ENCODE peak calls at places on chromosomes 7 and 10, in ten cellular contexts. One of them, this sample, is unnamed. For H3K4me1, the result is how much of the 10 kb centered on the place peaks cover.

GRCh38 chr10:15715619-15716227 is 4.0 kb downstream of the ITGA8 start:
- DNase-seq in cardiac muscle cell: peak
- DNase-seq in stomach: no peak
- DNase-seq in esophagus squamous epithelium: no peak
- DNase-seq in fibroblast of lung: no peak
- DNase-seq in heart right ventricle: no peak
- DNase-seq in K562: peak
- DNase-seq in CD8-positive, alpha-beta T cell: no peak
- DNase-seq in H1: no peak
- DNase-seq in transverse colon: no peak
- DNase-seq in this sample: no peak

GRCh38 chr10:119257894-119258293 is 50.5 kb downstream of the GRK5 start:
- DNase-seq in stomach: no peak
- DNase-seq in CD8-positive, alpha-beta T cell: no peak
- DNase-seq in heart right ventricle: no peak
- DNase-seq in H1: no peak
- DNase-seq in esophagus squamous epithelium: no peak
- DNase-seq in cardiac muscle cell: peak
- DNase-seq in transverse colon: no peak
- DNase-seq in fibroblast of lung: no peak
- DNase-seq in K562: no peak
- DNase-seq in this sample: no peak

GRCh38 chr7:129431911-129432643 is 2.2 kb upstream of the STRIP2 start:
- DNase-seq in H1: no peak
- DNase-seq in heart right ventricle: no peak
- DNase-seq in esophagus squamous epithelium: no peak
- DNase-seq in stomach: no peak
- DNase-seq in K562: no peak
- DNase-seq in transverse colon: no peak
- DNase-seq in cardiac muscle cell: no peak
- DNase-seq in fibroblast of lung: no peak
- DNase-seq in CD8-positive, alpha-beta T cell: no peak
- DNase-seq in this sample: no peak

GRCh38 chr7:112154690-112155089 is 51.5 kb downstream of the DOCK4 start:
- DNase-seq in H1: no peak
- DNase-seq in K562: no peak
- DNase-seq in heart right ventricle: no peak
- DNase-seq in transverse colon: no peak
- DNase-seq in stomach: no peak
- DNase-seq in cardiac muscle cell: no peak
- DNase-seq in esophagus squamous epithelium: no peak
- DNase-seq in CD8-positive, alpha-beta T cell: no peak
- DNase-seq in fibroblast of lung: no peak
- DNase-seq in this sample: no peak

GRCh38 chr7:130356760-130357611 is 12.4 kb downstream of the CPA5 start:
- DNase-seq in cardiac muscle cell: peak
- DNase-seq in heart right ventricle: no peak
- DNase-seq in esophagus squamous epithelium: no peak
- DNase-seq in CD8-positive, alpha-beta T cell: no peak
- DNase-seq in transverse colon: peak
- DNase-seq in K562: no peak
- DNase-seq in H1: no peak
- DNase-seq in fibroblast of lung: peak
- DNase-seq in stomach: no peak
- DNase-seq in this sample: no peak

GRCh38 chr7:904847-905246 is 28.5 kb downstream of the GET4 start:
- DNase-seq in stomach: no peak
- DNase-seq in fibroblast of lung: peak
- DNase-seq in K562: no peak
- DNase-seq in heart right ventricle: no peak
- DNase-seq in CD8-positive, alpha-beta T cell: no peak
- DNase-seq in transverse colon: no peak
- DNase-seq in esophagus squamous epithelium: no peak
- DNase-seq in cardiac muscle cell: peak
- DNase-seq in H1: no peak
- DNase-seq in this sample: no peak

GRCh38 chr7:44218418-44219201 is 17.8 kb downstream of the YKT6 start:
- DNase-seq in K562: peak
- DNase-seq in cardiac muscle cell: no peak
- DNase-seq in CD8-positive, alpha-beta T cell: no peak
- DNase-seq in stomach: no peak
- DNase-seq in esophagus squamous epithelium: no peak
- DNase-seq in heart right ventricle: peak
- DNase-seq in fibroblast of lung: peak
- DNase-seq in transverse colon: no peak
- DNase-seq in H1: peak
- DNase-seq in this sample: peak

GRCh38 chr7:50530771-50531170 is 34.4 kb downstream of the DDC start:
- DNase-seq in fibroblast of lung: no peak
- DNase-seq in cardiac muscle cell: no peak
- DNase-seq in H1: no peak
- DNase-seq in esophagus squamous epithelium: no peak
- DNase-seq in heart right ventricle: no peak
- DNase-seq in CD8-positive, alpha-beta T cell: no peak
- DNase-seq in stomach: no peak
- DNase-seq in K562: no peak
- DNase-seq in transverse colon: no peak
- DNase-seq in this sample: no peak

GRCh38 chr10:79409038-79410035 is 36.1 kb downstream of the ZCCHC24 start:
- DNase-seq in transverse colon: no peak
- DNase-seq in fibroblast of lung: no peak
- DNase-seq in heart right ventricle: peak
- DNase-seq in stomach: peak
- DNase-seq in esophagus squamous epithelium: no peak
- DNase-seq in cardiac muscle cell: no peak
- DNase-seq in K562: no peak
- DNase-seq in H1: no peak
- DNase-seq in CD8-positive, alpha-beta T cell: no peak
- DNase-seq in this sample: no peak

GRCh38 chr7:123715793-123716192 is 33.0 kb downstream of the WASL start:
- DNase-seq in CD8-positive, alpha-beta T cell: no peak
- DNase-seq in stomach: no peak
- DNase-seq in cardiac muscle cell: no peak
- DNase-seq in transverse colon: no peak
- DNase-seq in esophagus squamous epithelium: no peak
- DNase-seq in heart right ventricle: no peak
- DNase-seq in H1: no peak
- DNase-seq in K562: no peak
- DNase-seq in fibroblast of lung: no peak
- DNase-seq in this sample: no peak

GRCh38 chr7:123716877-123717276 is 31.9 kb downstream of the WASL start:
- DNase-seq in esophagus squamous epithelium: no peak
- DNase-seq in fibroblast of lung: no peak
- DNase-seq in K562: no peak
- DNase-seq in stomach: no peak
- DNase-seq in CD8-positive, alpha-beta T cell: no peak
- DNase-seq in heart right ventricle: no peak
- DNase-seq in transverse colon: no peak
- DNase-seq in cardiac muscle cell: no peak
- DNase-seq in H1: no peak
- DNase-seq in this sample: no peak

GRCh38 chr7:123715198-123715597 is 33.6 kb downstream of the WASL start:
- DNase-seq in stomach: no peak
- DNase-seq in esophagus squamous epithelium: no peak
- DNase-seq in heart right ventricle: no peak
- DNase-seq in transverse colon: no peak
- DNase-seq in H1: no peak
- DNase-seq in cardiac muscle cell: no peak
- DNase-seq in CD8-positive, alpha-beta T cell: no peak
- DNase-seq in K562: no peak
- DNase-seq in fibroblast of lung: peak
- DNase-seq in this sample: no peak

GRCh38 chr7:123712619-123713018 is 36.2 kb downstream of the WASL start:
- DNase-seq in K562: no peak
- DNase-seq in H1: no peak
- DNase-seq in heart right ventricle: no peak
- DNase-seq in esophagus squamous epithelium: no peak
- DNase-seq in fibroblast of lung: peak
- DNase-seq in cardiac muscle cell: peak
- DNase-seq in CD8-positive, alpha-beta T cell: no peak
- DNase-seq in stomach: no peak
- DNase-seq in transverse colon: no peak
- DNase-seq in this sample: no peak

GRCh38 chr7:123714296-123715080 is 34.3 kb downstream of the WASL start:
- DNase-seq in fibroblast of lung: peak
- DNase-seq in cardiac muscle cell: peak
- DNase-seq in esophagus squamous epithelium: no peak
- DNase-seq in K562: no peak
- DNase-seq in transverse colon: no peak
- DNase-seq in H1: no peak
- DNase-seq in heart right ventricle: no peak
- DNase-seq in CD8-positive, alpha-beta T cell: no peak
- DNase-seq in stomach: no peak
- DNase-seq in this sample: no peak
- H3K4me1 ChIP-seq in fibroblast of lung: under half
- H3K4me1 ChIP-seq in cardiac muscle cell: under half
- H3K4me1 ChIP-seq in esophagus squamous epithelium: under half
- H3K4me1 ChIP-seq in K562: under half
- H3K4me1 ChIP-seq in transverse colon: under half
- H3K4me1 ChIP-seq in H1: under half
- H3K4me1 ChIP-seq in heart right ventricle: under half
- H3K4me1 ChIP-seq in CD8-positive, alpha-beta T cell: under half
- H3K4me1 ChIP-seq in stomach: under half
- H3K4me1 ChIP-seq in this sample: under half

GRCh38 chr7:21773326-21773725 is 172.4 kb downstream of the CDCA7L start:
- DNase-seq in heart right ventricle: no peak
- DNase-seq in H1: no peak
- DNase-seq in transverse colon: no peak
- DNase-seq in esophagus squamous epithelium: no peak
- DNase-seq in cardiac muscle cell: no peak
- DNase-seq in K562: no peak
- DNase-seq in CD8-positive, alpha-beta T cell: no peak
- DNase-seq in fibroblast of lung: no peak
- DNase-seq in stomach: no peak
- DNase-seq in this sample: no peak
- H3K4me1 ChIP-seq in heart right ventricle: under half
- H3K4me1 ChIP-seq in H1: under half
- H3K4me1 ChIP-seq in transverse colon: under half
- H3K4me1 ChIP-seq in esophagus squamous epithelium: under half
- H3K4me1 ChIP-seq in cardiac muscle cell: under half
- H3K4me1 ChIP-seq in K562: under half
- H3K4me1 ChIP-seq in CD8-positive, alpha-beta T cell: under half
- H3K4me1 ChIP-seq in fibroblast of lung: under half
- H3K4me1 ChIP-seq in stomach: under half
- H3K4me1 ChIP-seq in this sample: under half

GRCh38 chr7:134693256-134693655 is 46.6 kb downstream of the BPGM start:
- DNase-seq in heart right ventricle: no peak
- DNase-seq in CD8-positive, alpha-beta T cell: peak
- DNase-seq in esophagus squamous epithelium: no peak
- DNase-seq in cardiac muscle cell: peak
- DNase-seq in transverse colon: no peak
- DNase-seq in H1: no peak
- DNase-seq in fibroblast of lung: peak
- DNase-seq in stomach: no peak
- DNase-seq in K562: no peak
- DNase-seq in this sample: no peak

GRCh38 chr7:134695321-134695860 is 48.7 kb downstream of the BPGM start:
- DNase-seq in esophagus squamous epithelium: no peak
- DNase-seq in CD8-positive, alpha-beta T cell: no peak
- DNase-seq in stomach: no peak
- DNase-seq in cardiac muscle cell: peak
- DNase-seq in H1: no peak
- DNase-seq in transverse colon: no peak
- DNase-seq in heart right ventricle: no peak
- DNase-seq in fibroblast of lung: peak
- DNase-seq in K562: no peak
- DNase-seq in this sample: no peak

GRCh38 chr7:134694299-134694698 is 47.6 kb downstream of the BPGM start:
- DNase-seq in fibroblast of lung: no peak
- DNase-seq in esophagus squamous epithelium: no peak
- DNase-seq in stomach: no peak
- DNase-seq in heart right ventricle: no peak
- DNase-seq in cardiac muscle cell: no peak
- DNase-seq in H1: no peak
- DNase-seq in CD8-positive, alpha-beta T cell: no peak
- DNase-seq in K562: peak
- DNase-seq in transverse colon: no peak
- DNase-seq in this sample: no peak

GRCh38 chr7:134696261-134696660 is 49.6 kb downstream of the BPGM start:
- DNase-seq in CD8-positive, alpha-beta T cell: no peak
- DNase-seq in fibroblast of lung: no peak
- DNase-seq in heart right ventricle: no peak
- DNase-seq in esophagus squamous epithelium: no peak
- DNase-seq in K562: no peak
- DNase-seq in H1: no peak
- DNase-seq in stomach: no peak
- DNase-seq in cardiac muscle cell: no peak
- DNase-seq in transverse colon: no peak
- DNase-seq in this sample: no peak

GRCh38 chr7:134694767-134695166 is 48.1 kb downstream of the BPGM start:
- DNase-seq in stomach: no peak
- DNase-seq in K562: no peak
- DNase-seq in esophagus squamous epithelium: no peak
- DNase-seq in cardiac muscle cell: no peak
- DNase-seq in CD8-positive, alpha-beta T cell: no peak
- DNase-seq in transverse colon: no peak
- DNase-seq in H1: no peak
- DNase-seq in heart right ventricle: no peak
- DNase-seq in fibroblast of lung: no peak
- DNase-seq in this sample: no peak
- H3K4me1 ChIP-seq in stomach: under half
- H3K4me1 ChIP-seq in K562: under half
- H3K4me1 ChIP-seq in esophagus squamous epithelium: under half
- H3K4me1 ChIP-seq in cardiac muscle cell: under half
- H3K4me1 ChIP-seq in CD8-positive, alpha-beta T cell: under half
- H3K4me1 ChIP-seq in transverse colon: under half
- H3K4me1 ChIP-seq in H1: under half
- H3K4me1 ChIP-seq in heart right ventricle: under half
- H3K4me1 ChIP-seq in fibroblast of lung: under half
- H3K4me1 ChIP-seq in this sample: under half

DNA sequence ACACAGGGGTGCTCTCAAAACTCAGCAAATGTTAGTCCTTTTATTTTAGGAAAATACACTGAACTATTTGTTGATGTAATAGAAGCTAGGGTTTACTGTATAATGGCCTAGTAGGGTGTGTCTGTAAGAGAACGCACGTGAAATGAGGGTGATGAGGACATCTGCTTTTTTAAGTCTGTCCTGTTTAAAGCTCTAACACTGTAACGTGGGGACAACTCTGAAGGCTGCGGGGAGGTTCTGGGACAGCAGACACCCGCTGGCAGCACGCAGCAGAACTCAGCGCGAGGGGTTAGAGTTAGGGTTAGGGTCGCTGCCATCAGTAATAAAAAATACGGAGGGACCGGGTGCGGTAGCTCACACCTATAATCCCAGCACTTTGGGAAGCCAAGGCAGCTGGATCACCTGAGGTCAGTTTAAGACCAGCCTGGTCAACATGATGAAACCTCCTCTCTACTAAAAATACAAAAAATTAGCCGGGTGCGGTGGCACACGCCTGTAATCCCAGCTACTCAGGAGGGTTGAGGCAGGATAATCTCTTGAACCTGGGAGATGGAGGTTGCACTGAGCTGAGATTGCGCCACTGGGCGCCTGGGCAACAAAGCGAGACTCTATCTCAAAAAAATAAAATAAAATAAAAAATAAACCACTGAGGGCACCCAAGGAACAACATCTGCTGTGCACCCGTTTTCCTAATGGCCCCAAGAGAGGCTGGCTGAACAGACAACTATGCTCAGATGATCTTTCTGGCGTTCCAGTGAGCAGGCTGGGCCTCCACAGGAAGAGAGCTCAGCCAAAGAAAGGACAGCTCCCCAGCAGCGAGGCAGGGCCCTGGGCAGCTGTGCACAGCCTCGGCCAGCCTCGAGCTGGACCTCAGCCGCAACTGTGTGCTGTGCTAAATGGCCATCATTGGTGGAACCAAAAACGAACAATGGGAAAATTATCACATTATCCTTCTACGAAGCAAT is 97.8 kb downstream of the CTBP2 start:
- DNase-seq in stomach: no peak
- DNase-seq in fibroblast of lung: no peak
- DNase-seq in cardiac muscle cell: peak
- DNase-seq in esophagus squamous epithelium: no peak
- DNase-seq in K562: no peak
- DNase-seq in CD8-positive, alpha-beta T cell: no peak
- DNase-seq in transverse colon: no peak
- DNase-seq in H1: no peak
- DNase-seq in heart right ventricle: peak
- DNase-seq in this sample: no peak
- H3K4me1 ChIP-seq in stomach: half or more
- H3K4me1 ChIP-seq in fibroblast of lung: under half
- H3K4me1 ChIP-seq in cardiac muscle cell: under half
- H3K4me1 ChIP-seq in esophagus squamous epithelium: half or more
- H3K4me1 ChIP-seq in K562: under half
- H3K4me1 ChIP-seq in CD8-positive, alpha-beta T cell: under half
- H3K4me1 ChIP-seq in transverse colon: half or more
- H3K4me1 ChIP-seq in H1: under half
- H3K4me1 ChIP-seq in heart right ventricle: half or more
- H3K4me1 ChIP-seq in this sample: under half

This sample was measured in Karpas-422.